ENCODE peak calls at places on chromosome 1, in seven cellular contexts. K, G, C, I, B, E and F are unnamed samples.

GRCh38 chr1:246592695-246593094 is 26.4 kb downstream of the CNST start:
- DNase-seq in K (no peak), G (no peak), C (no peak), I (no peak), B (no peak), E (no peak), F (no peak)

GRCh38 chr1:244173240-244173639 is 122.2 kb downstream of the ZBTB18 start:
- DNase-seq in K (no peak), G (no peak), C (no peak), I (no peak), B (no peak), E (no peak), F (no peak)

GRCh38 chr1:119159963-119160362 is 19.5 kb upstream of the WARS2 start:
- DNase-seq in K (no peak), G (no peak), C (no peak), I (no peak), B (no peak), E (no peak), F (no peak)

GRCh38 chr1:221845650-221846371 is 103.9 kb upstream of the DUSP10 start:
- DNase-seq in K (no peak), G (peak), C (no peak), I (no peak), B (no peak), E (peak), F (peak)

GRCh38 chr1:176119549-176119948 is 87.5 kb downstream of the COP1 start:
- DNase-seq in K (no peak), G (peak), C (no peak), I (no peak), B (no peak), E (peak), F (peak)

GRCh38 chr1:7356079-7356478 is 415.0 kb upstream of the VAMP3 start:
- DNase-seq in K (no peak), G (no peak), C (no peak), I (no peak), B (no peak), E (no peak), F (no peak)

GRCh38 chr1:212205006-212205405 is 80.2 kb upstream of the PPP2R5A start:
- DNase-seq in K (no peak), G (no peak), C (no peak), I (no peak), B (no peak), E (no peak), F (no peak)

GRCh38 chr1:223712856-223713494 is 636 bp downstream of the CAPN2 start:
- DNase-seq in K (no peak), G (peak), C (no peak), I (peak), B (no peak), E (no peak), F (no peak)

GRCh38 chr1:56077223-56077622 is 502.1 kb downstream of the PLPP3 start:
- DNase-seq in K (no peak), G (no peak), C (no peak), I (no peak), B (no peak), E (no peak), F (no peak)

GRCh38 chr1:71490432-71490831 is 409.6 kb upstream of the ZRANB2 start:
- DNase-seq in K (no peak), G (no peak), C (no peak), I (no peak), B (no peak), E (no peak), F (no peak)

GRCh38 chr1:41514381-41514780 is 29.9 kb upstream of the EDN2 start:
- DNase-seq in K (no peak), G (no peak), C (no peak), I (no peak), B (no peak), E (no peak), F (no peak)

GRCh38 chr1:40185951-40186864 is 25.0 kb downstream of the RLF start:
- DNase-seq in K (no peak), G (no peak), C (no peak), I (no peak), B (peak), E (no peak), F (no peak)

GRCh38 chr1:159005161-159005560 is 4.5 kb upstream of the IFI16 start:
- DNase-seq in K (no peak), G (no peak), C (no peak), I (no peak), B (no peak), E (no peak), F (no peak)

GRCh38 chr1:53076165-53076564 is 14.2 kb downstream of the PODN start:
- DNase-seq in K (no peak), G (no peak), C (no peak), I (no peak), B (no peak), E (no peak), F (no peak)

GRCh38 chr1:82317671-82318070 is 516.9 kb downstream of the ADGRL2 start:
- DNase-seq in K (no peak), G (no peak), C (no peak), I (no peak), B (no peak), E (no peak), F (no peak)

GRCh38 chr1:53511323-53511932 is 52.2 kb downstream of the DMRTB1 start:
- DNase-seq in K (no peak), G (no peak), C (no peak), I (no peak), B (no peak), E (no peak), F (no peak)

GRCh38 chr1:112263464-112263863 is 132.6 kb upstream of the CTTNBP2NL start:
- DNase-seq in K (no peak), G (no peak), C (no peak), I (no peak), B (no peak), E (no peak), F (no peak)

GRCh38 chr1:207811920-207812720 is 60.3 kb downstream of the CD46 start:
- DNase-seq in K (no peak), G (peak), C (peak), I (peak), B (no peak), E (peak), F (no peak)

GRCh38 chr1:44262414-44262813 is 49.1 kb downstream of the DMAP1 start:
- DNase-seq in K (no peak), G (no peak), C (no peak), I (no peak), B (no peak), E (no peak), F (no peak)

GRCh38 chr1:174871886-174872285 is 127.9 kb upstream of the CACYBP start:
- DNase-seq in K (no peak), G (no peak), C (no peak), I (no peak), B (no peak), E (no peak), F (no peak)

GRCh38 chr1:114229368-114229767 is 75.7 kb upstream of the SYT6 start:
- DNase-seq in K (no peak), G (no peak), C (no peak), I (no peak), B (no peak), E (no peak), F (no peak)

GRCh38 chr1:203491664-203492485 is 2.1 kb upstream of the OPTC start:
- DNase-seq in K (no peak), G (no peak), C (no peak), I (no peak), B (no peak), E (no peak), F (no peak)

GRCh38 chr1:971751-972506 is 5.6 kb downstream of the PLEKHN1 start:
- DNase-seq in K (no peak), G (no peak), C (no peak), I (no peak), B (no peak), E (no peak), F (no peak)

GRCh38 chr1:969260-969855 is 3.1 kb downstream of the PLEKHN1 start:
- DNase-seq in K (no peak), G (no peak), C (no peak), I (no peak), B (no peak), E (no peak), F (no peak)

GRCh38 chr1:970973-971730 is 4.9 kb downstream of the PLEKHN1 start:
- DNase-seq in K (no peak), G (no peak), C (no peak), I (no peak), B (no peak), E (no peak), F (no peak)

GRCh38 chr1:972726-973458 is 6.6 kb downstream of the PLEKHN1 start:
- DNase-seq in K (no peak), G (no peak), C (no peak), I (no peak), B (no peak), E (no peak), F (no peak)

GRCh38 chr1:970242-970972 is 4.1 kb downstream of the PLEKHN1 start:
- DNase-seq in K (no peak), G (no peak), C (peak), I (no peak), B (no peak), E (no peak), F (no peak)
- TF ChIP-seq SP1 in K (no peak), G (no peak), C (no peak), I (no peak), B (no peak), E (no peak), F (no peak)

DNA sequence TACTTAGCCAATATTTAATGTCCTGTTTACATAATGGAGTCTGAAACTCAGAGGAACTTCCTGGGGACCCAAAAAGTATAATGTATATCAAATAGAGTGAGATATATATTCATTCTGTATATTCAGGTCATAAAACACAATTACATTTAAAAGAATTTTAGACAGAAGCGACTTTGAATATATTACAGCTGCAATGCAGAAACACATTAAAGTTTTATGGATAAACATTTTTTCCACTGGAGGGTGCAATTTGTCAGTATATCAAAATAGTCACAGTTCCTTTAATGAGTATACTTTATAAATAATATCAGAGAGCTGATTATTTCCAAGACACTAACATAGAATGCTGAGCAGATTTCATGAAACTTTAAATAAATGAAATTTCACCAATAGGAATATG is 43.9 kb upstream of the CRB1 start:
- DNase-seq in K (no peak), G (no peak), C (no peak), I (no peak), B (no peak), E (no peak), F (no peak)
- TF ChIP-seq SP1 in K (no peak), G (no peak), C (no peak), I (no peak), B (no peak), E (no peak), F (no peak)

GRCh38 chr1:65357291-65357960 is 48.1 kb downstream of the DNAJC6 start:
- DNase-seq in K (no peak), G (no peak), C (no peak), I (no peak), B (no peak), E (no peak), F (no peak)
- TF ChIP-seq SP1 in K (no peak), G (no peak), C (no peak), I (no peak), B (no peak), E (no peak), F (no peak)

DNA sequence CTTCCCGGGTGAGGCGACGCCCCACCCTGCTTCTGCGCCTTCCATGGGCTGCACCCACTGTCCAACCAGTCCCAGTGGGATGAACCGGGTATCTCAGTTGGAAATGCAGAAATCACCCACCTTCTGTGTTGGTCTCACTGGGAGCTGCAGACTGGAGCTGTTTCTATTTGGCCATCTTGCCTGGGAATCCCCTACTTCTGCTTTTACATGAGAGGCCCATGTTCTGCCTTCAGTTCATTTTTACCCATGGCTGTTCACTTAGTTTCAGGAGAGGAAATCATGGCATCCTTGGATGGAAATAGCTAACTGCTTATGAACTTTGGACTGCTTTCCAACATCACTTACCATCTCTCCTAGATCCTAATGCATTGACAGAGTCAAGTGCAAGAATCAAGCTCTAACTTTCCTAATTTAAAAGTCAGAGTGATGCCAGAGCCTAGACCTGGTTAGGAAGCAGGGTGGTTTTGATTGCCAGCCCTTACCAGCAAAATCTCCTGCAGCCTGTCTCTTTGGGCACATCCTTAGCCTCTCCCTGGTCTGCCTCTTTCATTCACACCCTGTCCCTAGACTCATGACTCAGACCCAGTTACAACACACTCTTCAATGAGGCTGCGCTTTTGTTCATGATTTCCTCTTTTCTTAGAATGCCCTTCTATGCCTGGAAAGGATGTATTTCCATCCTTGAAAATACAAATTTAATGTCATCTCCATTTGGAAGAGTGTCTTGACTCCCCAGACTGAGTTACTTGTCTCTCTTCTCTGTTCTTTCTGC is 137.2 kb downstream of the KCTD3 start:
- DNase-seq in K (no peak), G (no peak), C (no peak), I (no peak), B (no peak), E (no peak), F (no peak)
- TF ChIP-seq SP1 in K (no peak), G (no peak), C (no peak), I (no peak), B (no peak), E (no peak), F (no peak)